ENCODE peak calls at places on chromosomes 3 and 15, in four cellular contexts. B is K562, K is HepG2, F is HCT116. V is an unnamed sample.

GRCh38 chr3:30625541-30626438 is 19.4 kb downstream of the TGFBR2 start:
- DNase-seq in B (no peak), K (peak; percentile 98), F (peak; percentile 80), V (no peak)

GRCh38 chr3:33115024-33115768 is 1.4 kb downstream of the CRTAP start:
- DNase-seq in B (peak; percentile 61), K (no peak), F (peak; percentile 40), V (no peak)

GRCh38 chr3:55519016-55519415 is 31.9 kb upstream of the WNT5A start:
- DNase-seq in B (no peak), K (no peak), F (no peak), V (no peak)

GRCh38 chr3:126755866-126756265 is 51.8 kb downstream of the CHCHD6 start:
- DNase-seq in B (no peak), K (no peak), F (no peak), V (no peak)

GRCh38 chr3:36540898-36541518 is 160.7 kb downstream of the STAC start:
- DNase-seq in B (no peak), K (peak; percentile 4), F (peak; percentile 12), V (peak; percentile 15)

GRCh38 chr3:21718161-21718765 is 32.7 kb downstream of the ZNF385D start:
- DNase-seq in B (no peak), K (no peak), F (no peak), V (peak; percentile 32)

GRCh38 chr3:40847571-40847992 is 322.8 kb downstream of the ZNF621 start:
- DNase-seq in B (no peak), K (peak; percentile 29), F (no peak), V (no peak)

GRCh38 chr3:193530231-193531165 is 24.2 kb downstream of the ATP13A4 start:
- DNase-seq in B (no peak), K (no peak), F (no peak), V (no peak)

GRCh38 chr3:73255609-73256029 is 194.2 kb downstream of the EBLN2 start:
- DNase-seq in B (peak; percentile 56), K (no peak), F (no peak), V (no peak)

GRCh38 chr15:63972801-63973200 is 73.5 kb downstream of the DAPK2 start:
- DNase-seq in B (no peak), K (no peak), F (no peak), V (no peak)

GRCh38 chr15:65209701-65210643 is 1.3 kb downstream of the CILP start:
- DNase-seq in B (no peak), K (no peak), F (no peak), V (no peak)

GRCh38 chr3:50204052-50204803 is 843 bp upstream of the SLC38A3 start:
- DNase-seq in B (no peak), K (no peak), F (no peak), V (no peak)

GRCh38 chr3:56914646-56915045 is 112.9 kb upstream of the ARHGEF3 start:
- DNase-seq in B (no peak), K (no peak), F (no peak), V (no peak)

GRCh38 chr3:10249833-10250232 is 1.6 kb downstream of the TATDN2 start:
- DNase-seq in B (no peak), K (peak; percentile 67), F (no peak), V (no peak)

GRCh38 chr3:53150247-53151085 is 10.5 kb upstream of the PRKCD start:
- DNase-seq in B (no peak), K (no peak), F (peak; percentile 21), V (no peak)

GRCh38 chr3:32237670-32238026 is 832 bp upstream of the CMTM8 start:
- DNase-seq in B (no peak), K (no peak), F (no peak), V (no peak)

GRCh38 chr3:64160000-64160690 is 65.1 kb downstream of the PRICKLE2 start:
- DNase-seq in B (no peak), K (no peak), F (no peak), V (no peak)

GRCh38 chr3:69008980-69009379 is 4.5 kb downstream of the EOGT start:
- DNase-seq in B (no peak), K (no peak), F (no peak), V (no peak)

GRCh38 chr3:12131351-12131750 is 27.4 kb downstream of the TIMP4 start:
- DNase-seq in B (no peak), K (no peak), F (no peak), V (no peak)

GRCh38 chr3:196666001-196666867 is 26.7 kb downstream of the NRROS start:
- DNase-seq in B (no peak), K (peak; percentile 91), F (no peak), V (peak; percentile 89)

GRCh38 chr3:32443471-32443870 is 51.8 kb downstream of the CMTM7 start:
- DNase-seq in B (no peak), K (no peak), F (peak; percentile 46), V (no peak)

GRCh38 chr15:78303729-78304486 is 4.5 kb upstream of the SKIC8 start:
- DNase-seq in B (peak; percentile 57), K (no peak), F (no peak), V (no peak)

GRCh38 chr15:78304487-78305413 is 5.3 kb upstream of the SKIC8 start:
- DNase-seq in B (no peak), K (no peak), F (no peak), V (no peak)

GRCh38 chr15:78308422-78309021 is 9.1 kb upstream of the SKIC8 start:
- DNase-seq in B (peak; percentile 66), K (peak; percentile 41), F (peak; percentile 54), V (peak; percentile 46)

GRCh38 chr15:78307977-78308376 is 8.6 kb upstream of the SKIC8 start:
- DNase-seq in B (no peak), K (no peak), F (no peak), V (no peak)

DNA sequence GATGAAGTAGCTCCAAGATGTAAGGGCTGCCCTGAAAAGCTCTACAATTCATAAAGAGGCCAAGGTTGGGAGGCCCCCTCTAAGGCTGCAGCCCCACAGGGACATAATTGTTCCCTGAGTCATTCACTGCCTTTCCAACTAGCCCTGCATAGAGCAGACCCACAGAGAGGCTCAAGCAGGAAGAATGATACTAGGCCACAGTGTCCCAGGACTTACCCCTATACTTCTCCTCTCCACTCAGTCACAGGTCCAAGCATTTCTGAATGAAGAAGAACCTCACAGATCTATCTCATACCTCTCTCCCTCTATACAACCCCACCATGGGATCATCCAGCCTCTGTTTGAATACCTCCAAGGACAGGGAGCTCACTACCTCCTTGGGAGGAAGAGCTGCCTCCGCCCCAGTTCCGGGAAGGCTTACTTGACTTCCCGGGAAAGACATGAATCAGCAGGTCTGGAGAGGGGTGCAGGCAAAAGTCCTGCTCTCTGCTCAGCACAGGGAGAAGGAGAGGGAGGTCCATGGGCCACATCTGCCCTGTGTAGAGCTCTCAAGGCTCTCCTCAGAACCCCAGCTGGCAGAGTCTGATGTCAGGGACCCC is 6.9 kb upstream of the SKIC8 start:
- DNase-seq in B (peak; percentile 71), K (no peak), F (no peak), V (no peak)
- TF ChIP-seq TCF7L2 in B (no peak), K (no peak), F (no peak), V (no peak)

GRCh38 chr3:141690366-141691072 is 47.6 kb upstream of the RNF7 start:
- DNase-seq in B (no peak), K (no peak), F (no peak), V (no peak)

GRCh38 chr3:141684758-141685157 is 53.3 kb upstream of the RNF7 start:
- DNase-seq in B (no peak), K (no peak), F (no peak), V (no peak)

GRCh38 chr3:141682007-141682406 is 56.1 kb upstream of the RNF7 start:
- DNase-seq in B (no peak), K (no peak), F (no peak), V (no peak)

GRCh38 chr3:141682921-141683320 is 55.2 kb upstream of the RNF7 start:
- DNase-seq in B (no peak), K (no peak), F (no peak), V (no peak)

GRCh38 chr3:141686477-141687280 is 51.4 kb upstream of the RNF7 start:
- DNase-seq in B (peak; percentile 15), K (peak; percentile 46), F (no peak), V (peak; percentile 41)
- TF ChIP-seq CTCF in B (no peak), K (no peak), F (no peak), V (no peak)

GRCh38 chr15:86300371-86301106 is 220.9 kb downstream of the AGBL1 start:
- DNase-seq in B (no peak), K (no peak), F (no peak), V (no peak)
- TF ChIP-seq REST in B (no peak), K (no peak), F (no peak), V (no peak)

GRCh38 chr15:100734606-100735005 is 132.2 kb downstream of the ASB7 start:
- DNase-seq in B (no peak), K (no peak), F (no peak), V (no peak)
- TF ChIP-seq TCF7L2 in B (no peak), K (no peak), F (no peak), V (no peak)

GRCh38 chr3:125256675-125257074 is 44.1 kb upstream of the SLC12A8 start:
- DNase-seq in B (no peak), K (no peak), F (no peak), V (no peak)
- TF ChIP-seq CTCF in B (no peak), K (no peak), F (no peak), V (no peak)

GRCh38 chr3:66588340-66588847 is 87.6 kb upstream of the LRIG1 start:
- DNase-seq in B (no peak), K (peak; percentile 3), F (no peak), V (no peak)
- TF ChIP-seq REST in B (no peak), K (no peak), F (no peak), V (no peak)

DNA sequence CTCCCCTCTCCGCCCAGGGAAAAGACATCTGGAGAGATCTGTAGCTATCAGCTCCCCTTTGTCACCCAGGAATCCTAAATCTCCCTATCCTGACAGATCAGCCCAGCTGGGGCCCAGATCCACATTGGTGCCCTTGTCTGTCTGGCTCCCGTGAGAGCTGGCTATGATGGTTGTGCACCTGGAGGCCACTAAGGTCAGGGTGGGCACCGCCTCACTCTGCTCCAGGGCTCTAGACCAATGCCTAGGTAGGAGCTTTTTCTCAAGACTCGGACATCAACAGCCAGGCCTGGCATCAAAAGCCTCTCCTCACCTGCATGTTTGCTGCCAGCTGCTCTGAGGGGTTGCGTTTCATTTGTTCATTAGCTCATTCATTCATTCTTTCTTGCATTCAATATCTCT is 142.7 kb downstream of the SMAD6 start:
- DNase-seq in B (no peak), K (no peak), F (no peak), V (no peak)
- TF ChIP-seq TCF7L2 in B (no peak), K (no peak), F (no peak), V (no peak)